ENCODE peak calls at places on chromosome 9, in five cellular contexts. E is A549, O is spleen, B is Peyer's patch, S is right lobe of liver. G is an unnamed sample.

GRCh38 chr9:117411547-117411946 is 3.3 kb downstream of the ASTN2 start:
- DNase-seq in S (no peak), O (no peak), B (no peak), E (peak), G (peak)

GRCh38 chr9:136928591-136928990 is 15.9 kb downstream of the FBXW5 start:
- DNase-seq in E (no peak), O (no peak), S (no peak), B (no peak), G (no peak)

GRCh38 chr9:127563579-127563978 is 48.5 kb upstream of the STXBP1 start:
- DNase-seq in O (no peak), B (no peak), E (no peak), S (no peak), G (no peak)

GRCh38 chr9:23824241-23825142 is 1.5 kb downstream of the ELAVL2 start:
- DNase-seq in O (no peak), E (no peak), B (no peak), S (no peak), G (peak)

GRCh38 chr9:123616707-123617106 is 260.7 kb downstream of the CRB2 start:
- DNase-seq in E (no peak), B (no peak), O (no peak), S (no peak), G (no peak)

GRCh38 chr9:107174441-107174840 is 108.6 kb upstream of the RAD23B start:
- DNase-seq in B (no peak), O (no peak), E (no peak), S (peak), G (no peak)

GRCh38 chr9:10250200-10250599 is 362.6 kb downstream of the PTPRD start:
- DNase-seq in E (no peak), S (no peak), B (no peak), O (no peak), G (no peak)

GRCh38 chr9:89256690-89257089 is 54.3 kb upstream of the CKS2 start:
- DNase-seq in S (no peak), O (no peak), E (no peak), B (no peak), G (no peak)

GRCh38 chr9:75866273-75866871 is 24.1 kb upstream of the PCSK5 start:
- DNase-seq in O (no peak), S (no peak), E (no peak), B (peak), G (peak)

GRCh38 chr9:106203832-106204516 is 509.6 kb downstream of the TMEM38B start:
- DNase-seq in B (no peak), O (no peak), E (no peak), S (no peak), G (no peak)

GRCh38 chr9:37942616-37943328 is 38.8 kb upstream of the SLC25A51 start:
- DNase-seq in E (no peak), O (no peak), S (no peak), B (no peak), G (no peak)

GRCh38 chr9:127077658-127077975 is 44.8 kb downstream of the ANGPTL2 start:
- DNase-seq in S (no peak), E (no peak), B (no peak), O (no peak), G (no peak)

GRCh38 chr9:107751522-107752235 is 262.1 kb upstream of the KLF4 start:
- DNase-seq in B (peak), O (no peak), S (no peak), E (peak), G (peak)

GRCh38 chr9:91119679-91120078 is 242.0 kb downstream of the AUH start:
- DNase-seq in E (no peak), S (no peak), B (no peak), O (no peak), G (no peak)

GRCh38 chr9:3569529-3569928 is 43.7 kb upstream of the RFX3 start:
- DNase-seq in S (no peak), E (no peak), B (no peak), O (no peak), G (no peak)

GRCh38 chr9:72599874-72600534 is 78.6 kb downstream of the TMC1 start:
- DNase-seq in E (no peak), O (no peak), B (no peak), S (no peak), G (no peak)

GRCh38 chr9:81720450-81721086 is 31.2 kb upstream of the TLE1 start:
- DNase-seq in O (no peak), E (no peak), S (no peak), B (no peak), G (no peak)

GRCh38 chr9:92035687-92036410 is 79.4 kb downstream of the SPTLC1 start:
- DNase-seq in O (no peak), B (no peak), S (no peak), E (no peak), G (peak)

GRCh38 chr9:123378028-123378427 is 22.0 kb downstream of the CRB2 start:
- DNase-seq in B (no peak), E (no peak), S (no peak), O (no peak), G (peak)

GRCh38 chr9:121772600-121773285 is 121.3 kb downstream of the DAB2IP start:
- DNase-seq in B (no peak), S (peak), E (no peak), O (peak), G (peak)

GRCh38 chr9:120917285-120917684 is 9.3 kb downstream of the TRAF1 start:
- DNase-seq in S (no peak), E (no peak), B (no peak), O (no peak), G (no peak)

GRCh38 chr9:136407911-136408310 is 2.5 kb downstream of the ENTR1 start:
- DNase-seq in E (no peak), B (no peak), O (no peak), S (no peak), G (no peak)

GRCh38 chr9:107584186-107584585 is 94.6 kb upstream of the KLF4 start:
- DNase-seq in B (no peak), E (no peak), S (no peak), O (no peak), G (no peak)

GRCh38 chr9:126857261-126857960 is 3.0 kb upstream of the ZBTB34 start:
- DNase-seq in O (no peak), B (no peak), E (no peak), S (no peak), G (peak)

GRCh38 chr9:99827244-99827643 is 5.6 kb downstream of the NR4A3 start:
- DNase-seq in B (no peak), O (no peak), E (no peak), S (no peak), G (no peak)

GRCh38 chr9:99826579-99826978 is 4.9 kb downstream of the NR4A3 start:
- DNase-seq in O (no peak), S (no peak), E (no peak), B (no peak), G (no peak)

GRCh38 chr9:99824378-99825157 is 2.9 kb downstream of the NR4A3 start:
- DNase-seq in B (peak), S (peak), E (peak), O (peak), G (peak)

GRCh38 chr9:99823392-99824377 is 2.0 kb downstream of the NR4A3 start:
- DNase-seq in O (peak), B (peak), S (peak), E (peak), G (peak)

GRCh38 chr9:99825158-99826046 is 3.7 kb downstream of the NR4A3 start:
- DNase-seq in O (peak), B (no peak), E (no peak), S (peak), G (no peak)
- H3K4me3 ChIP-seq in O (peak), B (peak), E (no peak), S (peak), G (no peak)

DNA sequence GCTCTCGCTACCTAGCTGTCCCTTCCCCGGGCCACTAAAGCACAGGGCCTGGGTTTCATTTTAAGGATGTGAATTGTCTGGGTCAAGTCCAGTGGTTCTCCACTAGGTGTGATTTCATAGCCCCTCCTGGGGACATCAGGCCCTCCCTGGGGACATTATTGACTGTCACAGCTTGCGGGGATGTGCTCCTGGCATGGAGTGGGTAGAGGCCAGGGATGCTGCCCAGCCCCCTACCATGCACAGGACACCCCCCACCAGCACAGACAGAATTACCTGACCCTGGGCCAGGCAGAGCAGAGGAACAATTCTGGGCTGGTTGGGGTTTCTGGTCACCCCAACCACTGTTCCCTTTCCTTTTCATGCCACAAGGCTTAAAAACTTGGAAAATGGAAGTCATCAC is 4.1 kb downstream of the FAM78A start:
- DNase-seq in O (no peak), E (no peak), B (no peak), S (no peak), G (no peak)
- H3K27ac ChIP-seq in O (peak), E (no peak), B (peak), S (peak), G (peak)

GRCh38 chr9:128703616-128704355 is 1.5 kb downstream of the PKN3 start:
- DNase-seq in B (no peak), S (peak), O (peak), E (no peak), G (no peak)
- TF ChIP-seq POLR2A in B (no peak), S (no peak), O (no peak), E (no peak), G (no peak)

GRCh38 chr9:5336683-5337082 is 3.0 kb downstream of the RLN1 start:
- DNase-seq in O (no peak), B (peak), S (no peak), E (no peak), G (no peak)
- H3K4me3 ChIP-seq in O (no peak), B (no peak), S (no peak), E (no peak), G (no peak)

GRCh38 chr9:130442746-130443455 is 1.9 kb upstream of the ASS1 start:
- DNase-seq in B (no peak), E (no peak), S (peak), O (no peak), G (no peak)

GRCh38 chr9:130437011-130437784 is 7.6 kb upstream of the ASS1 start:
- DNase-seq in S (peak), B (no peak), O (no peak), E (no peak), G (no peak)

GRCh38 chr9:130433947-130434262 is 10.9 kb upstream of the ASS1 start:
- DNase-seq in E (no peak), B (no peak), S (no peak), O (no peak), G (no peak)

GRCh38 chr9:130441031-130441430 is 3.7 kb upstream of the ASS1 start:
- DNase-seq in S (no peak), B (no peak), E (no peak), O (no peak), G (no peak)

GRCh38 chr9:130438368-130438981 is 6.3 kb upstream of the ASS1 start:
- DNase-seq in O (no peak), B (no peak), E (no peak), S (peak), G (no peak)
- H3K27ac ChIP-seq in O (no peak), B (no peak), E (no peak), S (no peak), G (no peak)

GRCh38 chr9:96305171-96305570 is 3.2 kb upstream of the HSD17B3 start:
- DNase-seq in B (no peak), S (no peak), O (no peak), E (no peak), G (no peak)

GRCh38 chr9:96299823-96300222 is 2.2 kb downstream of the HSD17B3 start:
- DNase-seq in B (no peak), S (no peak), E (no peak), O (no peak), G (no peak)

GRCh38 chr9:96302021-96302420 is at the start of gene HSD17B3:
- DNase-seq in O (no peak), E (no peak), S (no peak), B (no peak), G (no peak)

GRCh38 chr9:96304230-96304629 is 2.3 kb upstream of the HSD17B3 start:
- DNase-seq in B (no peak), O (no peak), E (no peak), S (no peak), G (no peak)
- TF ChIP-seq POLR2A in B (no peak), O (no peak), E (no peak), S (no peak), G (no peak)

DNA sequence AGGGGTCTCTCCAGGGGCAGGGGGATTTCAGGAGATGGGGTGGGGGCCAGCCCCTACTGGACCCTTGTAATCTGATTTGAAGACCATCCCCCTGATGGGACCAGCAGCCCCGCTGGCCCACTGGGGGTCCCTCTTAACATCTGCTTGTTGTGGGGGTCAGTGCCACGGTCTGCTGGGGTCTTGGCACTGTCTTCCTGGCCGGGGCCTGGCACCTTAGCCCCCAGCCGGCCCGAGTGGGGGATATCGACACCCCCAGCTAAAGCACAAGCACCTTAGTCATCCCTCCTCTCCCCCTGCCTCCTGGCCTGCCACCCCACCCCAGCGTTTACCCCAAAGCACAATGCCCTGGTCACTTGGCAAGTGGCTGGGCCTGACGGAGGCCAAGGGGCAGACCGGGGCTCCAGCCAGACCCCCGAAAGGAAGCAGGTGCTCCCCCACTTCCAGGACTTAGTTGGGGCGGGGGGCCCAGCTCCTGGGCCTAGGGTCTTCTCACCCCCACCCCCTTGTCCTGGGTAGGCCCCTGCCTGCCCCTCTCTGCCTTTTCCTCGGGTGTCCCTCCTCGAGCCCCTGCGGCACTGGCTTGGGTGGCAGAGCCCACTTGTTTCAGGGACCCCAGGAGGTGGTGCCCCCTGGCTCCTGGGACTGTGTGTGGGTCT is 1.4 kb upstream of the NFX1 start:
- DNase-seq in B (no peak), O (peak), E (no peak), S (no peak), G (no peak)
- H3K4me3 ChIP-seq in B (peak), O (no peak), E (no peak), S (no peak), G (peak)

GRCh38 chr9:111067472-111067871 is 29.2 kb upstream of the LPAR1 start:
- DNase-seq in E (no peak), S (no peak), B (no peak), O (no peak), G (no peak)
- H3K27ac ChIP-seq in E (no peak), S (no peak), B (no peak), O (peak), G (peak)

GRCh38 chr9:114223564-114224246 is 68.4 kb downstream of the COL27A1 start:
- DNase-seq in B (no peak), E (peak), S (no peak), O (no peak), G (no peak)

GRCh38 chr9:114218264-114219120 is 63.2 kb downstream of the COL27A1 start:
- DNase-seq in O (no peak), E (no peak), S (no peak), B (no peak), G (no peak)

GRCh38 chr9:114221706-114222465 is 66.5 kb downstream of the COL27A1 start:
- DNase-seq in O (no peak), E (no peak), B (no peak), S (no peak), G (no peak)

GRCh38 chr9:114216976-114217375 is 61.6 kb downstream of the COL27A1 start:
- DNase-seq in S (no peak), O (no peak), B (no peak), E (no peak), G (no peak)

GRCh38 chr9:114220129-114220541 is 64.8 kb downstream of the COL27A1 start:
- DNase-seq in B (no peak), O (no peak), S (no peak), E (no peak), G (no peak)
- TF ChIP-seq POLR2A in B (no peak), O (no peak), S (no peak), E (no peak), G (no peak)

DNA sequence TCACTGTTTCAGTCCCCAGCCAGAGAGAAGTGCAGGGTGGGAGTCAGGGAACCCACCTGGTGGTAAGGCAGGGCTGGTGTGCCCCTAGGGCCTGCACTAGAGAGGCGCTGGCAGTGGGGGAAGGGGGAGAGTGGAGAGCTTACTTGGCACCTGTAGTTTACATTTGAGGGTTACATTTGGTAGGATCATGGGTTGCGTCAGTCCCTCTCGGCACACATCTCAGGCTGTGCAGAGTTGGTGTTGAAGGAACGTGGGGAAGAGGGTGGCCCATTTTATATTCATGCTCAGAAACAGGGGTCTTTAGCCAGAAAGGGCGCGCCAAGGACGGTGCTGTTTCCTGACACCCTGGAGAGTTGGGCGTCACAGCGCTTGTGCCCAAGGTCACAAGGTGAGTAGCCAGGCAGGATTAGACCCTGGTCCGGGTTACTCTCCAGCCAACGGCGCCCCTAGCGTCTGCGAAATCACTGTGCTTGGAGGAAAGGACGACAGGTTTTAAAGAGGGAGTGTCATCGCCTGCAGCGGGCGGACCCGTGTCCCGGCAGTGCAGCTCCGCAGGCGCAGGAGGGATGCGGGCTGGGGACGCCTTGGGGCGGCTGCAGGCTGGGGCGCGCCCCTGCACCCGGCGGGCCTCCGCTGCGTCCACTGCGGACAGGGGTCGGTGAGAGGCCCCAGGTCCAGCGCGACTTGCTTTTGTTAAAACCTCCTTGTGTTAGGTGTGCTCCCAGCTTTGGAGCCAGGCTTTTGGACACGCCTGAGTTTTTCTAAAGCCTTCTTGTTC is 272.6 kb downstream of the FANCC start:
- DNase-seq in O (no peak), B (peak), S (no peak), E (peak), G (peak)
- H3K4me3 ChIP-seq in O (no peak), B (no peak), S (no peak), E (peak), G (no peak)

G was measured in thyroid gland.